ENCODE peak calls at places on chromosome 3, in seven cellular contexts. B is HCT116; Z is H1; J is adipocyte; Q is right cardiac atrium; P is adrenal gland; X is CD8-positive, alpha-beta memory T cell. D is an unnamed sample. For H3K4me1, the result is how much of the 10 kb centered on the place peaks cover.

GRCh38 chr3:120550546-120550945 is 45.6 kb upstream of the NDUFB4 start:
- DNase-seq in B (no peak), J (peak), X (no peak), P (no peak), Z (no peak), Q (no peak), D (no peak)

GRCh38 chr3:30578479-30578878 is 27.9 kb upstream of the TGFBR2 start:
- DNase-seq in Z (no peak), J (peak), Q (peak), P (no peak), B (no peak), X (no peak), D (no peak)

GRCh38 chr3:58164916-58165821 is 45.6 kb downstream of the DNASE1L3 start:
- DNase-seq in B (no peak), Z (no peak), P (no peak), X (no peak), Q (no peak), J (no peak), D (no peak)

GRCh38 chr3:134082582-134082981 is 52.9 kb upstream of the SLCO2A1 start:
- DNase-seq in X (no peak), J (no peak), Z (no peak), Q (no peak), P (no peak), B (no peak), D (no peak)

GRCh38 chr3:152870027-152870426 is 35.1 kb downstream of the P2RY1 start:
- DNase-seq in Q (no peak), P (no peak), Z (no peak), J (no peak), B (no peak), X (no peak), D (no peak)

GRCh38 chr3:189459231-189459630 is 172.0 kb upstream of the TP63 start:
- DNase-seq in Q (no peak), J (no peak), Z (no peak), X (no peak), B (no peak), P (no peak), D (no peak)

GRCh38 chr3:194282436-194283122 is 68.5 kb downstream of the CPN2 start:
- DNase-seq in Q (no peak), X (no peak), B (no peak), Z (no peak), P (peak), J (no peak), D (no peak)

GRCh38 chr3:101253429-101253828 is 66.9 kb downstream of the IMPG2 start:
- DNase-seq in J (peak), B (no peak), Z (no peak), P (no peak), Q (no peak), X (no peak), D (no peak)

GRCh38 chr3:168094877-168095610 is 680 bp downstream of the GOLIM4 start:
- DNase-seq in Z (peak), B (peak), P (peak), Q (peak), J (no peak), X (peak), D (no peak)

GRCh38 chr3:51637941-51638471 is 33.0 kb upstream of the TEX264 start:
- DNase-seq in P (no peak), J (peak), B (peak), X (no peak), Q (no peak), Z (peak), D (no peak)

GRCh38 chr3:20637729-20638128 is 451.7 kb upstream of the SGO1 start:
- DNase-seq in J (peak), B (no peak), X (no peak), P (no peak), Z (no peak), Q (no peak), D (no peak)

GRCh38 chr3:42161050-42161935 is 70.1 kb downstream of the TRAK1 start:
- DNase-seq in P (no peak), J (peak), Z (no peak), B (no peak), Q (no peak), X (no peak), D (no peak)

GRCh38 chr3:123412811-123413588 is 35.9 kb downstream of the ADCY5 start:
- DNase-seq in Q (no peak), P (no peak), B (no peak), X (no peak), J (peak), Z (no peak), D (no peak)

GRCh38 chr3:37514055-37514665 is 339.8 kb upstream of the LRRFIP2 start:
- DNase-seq in B (no peak), J (no peak), Q (no peak), Z (no peak), P (no peak), X (no peak), D (no peak)

GRCh38 chr3:141680620-141681389 is 57.3 kb upstream of the RNF7 start:
- DNase-seq in J (no peak), P (no peak), Z (no peak), B (no peak), Q (peak), X (no peak), D (no peak)

GRCh38 chr3:45499529-45499928 is 95.0 kb upstream of the LIMD1 start:
- DNase-seq in B (peak), Q (no peak), X (no peak), J (peak), P (no peak), Z (no peak), D (peak)

GRCh38 chr3:113249111-113249510 is 37.8 kb downstream of the BOC start:
- DNase-seq in P (no peak), B (no peak), Z (no peak), Q (no peak), X (no peak), J (peak), D (no peak)

GRCh38 chr3:34364345-34364744 is 565.9 kb downstream of the PDCD6IP start:
- DNase-seq in Q (no peak), B (no peak), X (no peak), Z (no peak), P (no peak), J (peak), D (no peak)

GRCh38 chr3:181568248-181568647 is 143.5 kb upstream of the SOX2 start:
- DNase-seq in P (no peak), J (no peak), Z (no peak), B (no peak), X (no peak), Q (no peak), D (no peak)

GRCh38 chr3:174125267-174125844 is 727.8 kb downstream of the NLGN1 start:
- DNase-seq in B (peak), Q (no peak), J (peak), P (no peak), X (no peak), Z (no peak), D (no peak)

GRCh38 chr3:112769624-112770023 is 77.0 kb downstream of the CD200R1L start:
- DNase-seq in Z (no peak), P (no peak), J (no peak), B (no peak), Q (no peak), X (no peak), D (no peak)

GRCh38 chr3:9809615-9810356 is at the start of gene TTLL3:
- DNase-seq in X (peak), J (peak), B (no peak), P (peak), Z (peak), Q (peak), D (peak)

GRCh38 chr3:11091088-11091590 is 63.2 kb upstream of the HRH1 start:
- DNase-seq in X (no peak), P (no peak), Q (peak), Z (no peak), J (no peak), B (no peak), D (no peak)

GRCh38 chr3:99396651-99397050 is 241.7 kb upstream of the COL8A1 start:
- DNase-seq in Z (no peak), P (no peak), J (peak), X (no peak), B (no peak), Q (no peak), D (no peak)

GRCh38 chr3:147680820-147681488 is 271.8 kb downstream of the ZIC1 start:
- DNase-seq in Z (no peak), J (no peak), X (no peak), P (no peak), Q (peak), B (no peak), D (no peak)

GRCh38 chr3:111605016-111605415 is 9.9 kb upstream of the ZBED2 start:
- DNase-seq in Q (no peak), P (no peak), B (no peak), Z (no peak), X (no peak), J (no peak), D (no peak)

GRCh38 chr3:45434996-45435395 is 46.6 kb downstream of the LARS2 start:
- DNase-seq in B (no peak), P (no peak), Q (no peak), J (no peak), Z (no peak), X (no peak), D (no peak)

GRCh38 chr3:59692117-59692516 is 642.3 kb upstream of the CFAP20DC start:
- DNase-seq in Z (no peak), P (no peak), Q (no peak), J (no peak), X (no peak), B (no peak), D (no peak)

GRCh38 chr3:6605245-6605644 is 255.7 kb upstream of the GRM7 start:
- DNase-seq in B (no peak), J (no peak), Z (no peak), X (no peak), P (no peak), Q (no peak), D (no peak)

GRCh38 chr3:14145236-14145635 is 20.4 kb downstream of the TMEM43 start:
- DNase-seq in J (peak), P (no peak), X (no peak), Z (no peak), B (no peak), Q (no peak), D (no peak)

GRCh38 chr3:14144423-14145075 is 19.7 kb downstream of the TMEM43 start:
- DNase-seq in X (peak), P (peak), Z (no peak), Q (peak), B (peak), J (peak), D (peak)

GRCh38 chr3:14143271-14143605 is 18.4 kb downstream of the TMEM43 start:
- DNase-seq in Z (no peak), B (no peak), X (no peak), J (peak), Q (no peak), P (no peak), D (no peak)

GRCh38 chr3:14142567-14143270 is 17.9 kb downstream of the TMEM43 start:
- DNase-seq in J (peak), Z (no peak), Q (no peak), X (peak), P (no peak), B (no peak), D (peak)

DNA sequence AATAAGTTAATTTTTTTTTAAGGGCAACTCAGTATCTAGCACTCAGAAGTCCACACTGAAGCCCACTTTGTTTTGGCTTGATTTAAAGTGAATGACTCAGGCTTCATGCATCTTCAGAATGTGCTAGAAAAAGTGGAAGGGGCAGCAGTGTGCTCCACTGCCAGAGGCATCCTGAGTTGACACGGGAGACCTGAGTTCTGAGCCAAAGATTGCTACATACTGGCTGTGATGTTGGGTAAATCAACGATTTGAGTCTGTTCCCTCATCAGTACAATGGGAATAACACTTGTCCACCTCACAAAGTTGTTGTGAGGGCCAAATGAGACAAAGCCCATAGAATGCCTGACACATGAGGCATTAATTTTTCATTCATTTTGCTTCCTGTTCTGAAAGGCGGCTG is 19.0 kb downstream of the TMEM43 start:
- DNase-seq in X (no peak), P (no peak), J (peak), Z (no peak), Q (peak), B (no peak), D (no peak)
- H3K4me1 ChIP-seq in X (half or more), P (under half), J (half or more), Z (under half), Q (under half), B (under half), D (half or more)

DNA sequence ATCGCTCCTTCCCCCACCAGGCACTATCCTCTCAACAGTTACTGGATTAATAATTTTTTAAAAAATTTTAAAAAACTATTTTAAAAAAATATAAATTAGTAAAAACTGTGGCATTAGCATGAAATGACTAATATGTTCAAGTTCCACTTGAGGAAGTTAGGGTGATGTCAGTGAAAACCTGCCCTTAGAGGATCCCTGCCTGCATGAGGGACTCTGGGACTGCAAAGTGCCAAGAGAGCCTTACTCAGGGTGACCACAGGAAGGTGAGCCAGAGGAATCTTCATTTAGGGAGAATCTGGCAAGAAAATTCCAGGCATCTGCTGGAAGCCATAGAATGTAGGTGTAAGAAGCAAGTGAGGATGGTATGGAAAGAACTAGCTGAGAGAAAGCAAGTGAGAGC is 157.7 kb upstream of the BCL6 start:
- DNase-seq in J (no peak), B (no peak), X (no peak), Q (no peak), P (no peak), Z (no peak), D (no peak)
- H3K4me1 ChIP-seq in J (under half), B (under half), X (under half), Q (under half), P (under half), Z (under half), D (under half)

GRCh38 chr3:129037093-129037419 is 23.5 kb upstream of the GP9 start:
- DNase-seq in B (no peak), X (no peak), J (no peak), P (no peak), Q (no peak), Z (no peak), D (no peak)
- H3K4me1 ChIP-seq in B (under half), X (under half), J (under half), P (under half), Q (under half), Z (under half), D (under half)

DNA sequence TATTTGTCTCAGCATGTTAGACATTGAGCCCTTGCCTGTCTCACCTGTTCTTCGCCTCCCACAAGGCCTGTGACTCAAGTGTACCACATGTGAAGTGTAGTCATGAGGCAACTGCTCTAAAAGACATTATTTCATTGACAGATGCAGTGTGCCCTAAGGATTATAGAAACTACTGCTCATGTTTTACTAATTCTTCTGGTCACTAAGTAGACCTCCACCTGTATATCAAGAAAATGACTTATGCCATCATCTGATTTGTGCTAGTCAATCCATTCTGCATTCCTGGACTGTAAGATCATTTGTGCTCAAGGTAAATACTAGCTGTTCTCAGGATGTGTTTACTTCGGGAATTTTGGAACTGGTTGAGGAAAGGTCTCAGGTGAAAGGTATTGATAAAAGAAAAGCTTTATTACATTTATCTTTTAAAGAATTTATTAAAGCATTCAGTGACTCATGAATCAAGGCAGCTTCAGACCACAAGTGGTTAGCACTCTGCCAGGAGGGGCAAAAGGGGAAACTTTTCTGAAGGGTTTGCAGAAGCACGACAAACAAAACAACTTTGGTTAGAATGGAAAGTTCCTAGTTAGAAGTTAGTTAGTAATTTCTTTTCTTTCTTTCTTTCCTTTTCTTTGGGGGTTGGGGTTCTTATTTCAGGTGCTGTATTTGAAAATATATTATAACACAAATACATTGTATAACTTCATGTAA is 465.3 kb upstream of the CBLB start:
- DNase-seq in P (no peak), B (no peak), Z (no peak), Q (no peak), J (peak), X (peak), D (peak)
- H3K4me1 ChIP-seq in P (under half), B (under half), Z (under half), Q (under half), J (under half), X (under half), D (half or more)

DNA sequence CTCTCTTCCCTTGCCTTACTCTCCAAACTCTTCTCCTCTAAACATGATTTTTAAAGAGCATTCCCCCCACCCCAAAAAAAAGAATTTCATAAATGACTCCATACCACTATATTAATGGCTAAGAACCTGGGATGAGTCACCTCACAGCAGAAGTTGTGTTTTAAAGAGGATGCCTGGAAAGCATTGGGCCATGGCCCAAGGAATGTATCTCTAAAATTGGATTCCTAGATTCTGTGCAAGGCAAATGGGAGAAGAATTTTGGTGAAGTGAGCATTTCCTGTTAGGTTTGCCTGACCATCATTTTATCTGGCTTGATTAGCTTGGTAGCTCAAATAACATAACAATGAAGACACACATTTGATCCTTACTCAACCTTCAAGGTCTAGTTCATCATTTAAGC is 251.4 kb downstream of the NR1D2 start:
- DNase-seq in Q (no peak), J (peak), B (no peak), X (no peak), P (no peak), Z (no peak), D (no peak)
- H3K4me1 ChIP-seq in Q (under half), J (under half), B (under half), X (under half), P (under half), Z (under half), D (under half)